ENCODE peak calls at places on chromosome 10, in eight cellular contexts. V, U, F, A, R, Y, D and K are unnamed samples.

GRCh38 chr10:131891929-131892816 is 8.6 kb upstream of the PPP2R2D start:
- DNase-seq in V (peak; percentile 68), A (no peak), D (no peak), U (no peak), R (no peak), F (no peak), Y (no peak), K (no peak)

GRCh38 chr10:129332476-129332875 is 134.6 kb upstream of the MGMT start:
- DNase-seq in U (no peak), F (no peak), Y (no peak), R (peak; percentile 90), V (no peak), A (peak; percentile 6), D (no peak), K (no peak)

GRCh38 chr10:50316695-50317648 is 65.7 kb upstream of the ASAH2 start:
- DNase-seq in V (no peak), F (no peak), D (no peak), A (no peak), U (no peak), Y (no peak), R (no peak), K (no peak)

GRCh38 chr10:94131885-94132284 is 138.2 kb downstream of the PLCE1 start:
- DNase-seq in F (no peak), V (no peak), Y (no peak), R (no peak), U (no peak), D (no peak), A (no peak), K (no peak)

GRCh38 chr10:114043532-114044250 is at the start of gene ADRB1:
- DNase-seq in D (peak; percentile 75), R (peak; percentile 87), V (peak; percentile 89), U (peak; percentile 98), Y (no peak), A (peak; percentile 53), F (peak; percentile 61), K (peak; percentile 87)

GRCh38 chr10:63421591-63421990 is 44.2 kb downstream of the JMJD1C start:
- DNase-seq in F (no peak), D (peak; percentile 18), U (no peak), V (no peak), A (no peak), R (no peak), Y (no peak), K (no peak)

GRCh38 chr10:62573929-62574328 is 199.8 kb downstream of the ZNF365 start:
- DNase-seq in F (no peak), A (no peak), U (no peak), D (no peak), R (no peak), V (no peak), Y (no peak), K (no peak)

GRCh38 chr10:72557362-72557761 is 68.5 kb downstream of the MICU1 start:
- DNase-seq in U (no peak), V (no peak), Y (no peak), A (no peak), F (no peak), R (no peak), D (no peak), K (no peak)

GRCh38 chr10:50464004-50464409 is 159.7 kb downstream of the SGMS1 start:
- DNase-seq in Y (no peak), R (no peak), A (no peak), U (no peak), V (no peak), D (no peak), F (no peak), K (no peak)

GRCh38 chr10:24202181-24202570 is 6.8 kb upstream of the KIAA1217 start:
- DNase-seq in F (no peak), V (no peak), R (peak; percentile 79), Y (no peak), A (no peak), U (peak; percentile 22), D (no peak), K (no peak)

GRCh38 chr10:126921974-126922525 is 16.8 kb downstream of the DOCK1 start:
- DNase-seq in Y (no peak), A (peak; percentile 29), F (no peak), D (no peak), R (no peak), U (no peak), V (no peak), K (no peak)

GRCh38 chr10:27865221-27865635 is 119.6 kb upstream of the MKX start:
- DNase-seq in U (no peak), V (no peak), A (peak; percentile 7), R (no peak), Y (no peak), D (no peak), F (no peak), K (no peak)

GRCh38 chr10:2928219-2928840 is 139.0 kb upstream of the PFKP start:
- DNase-seq in V (no peak), R (peak; percentile 90), Y (no peak), A (peak; percentile 51), D (peak; percentile 81), F (peak; percentile 67), U (peak; percentile 73), K (peak; percentile 74)

GRCh38 chr10:128526793-128527375 is 400.7 kb upstream of the MKI67 start:
- DNase-seq in Y (no peak), F (no peak), A (no peak), U (no peak), V (no peak), R (no peak), D (no peak), K (no peak)

GRCh38 chr10:31977440-31978157 is 49.0 kb upstream of the ARHGAP12 start:
- DNase-seq in R (no peak), F (no peak), U (no peak), A (no peak), V (no peak), D (no peak), Y (no peak), K (no peak)

GRCh38 chr10:131891196-131891928 is 9.4 kb upstream of the PPP2R2D start:
- DNase-seq in R (peak; percentile 62), Y (no peak), U (no peak), D (no peak), A (no peak), F (no peak), V (peak; percentile 69), K (no peak)

GRCh38 chr10:103491729-103492364 is 1.7 kb upstream of the NEURL1 start:
- DNase-seq in Y (no peak), D (no peak), U (no peak), R (no peak), V (no peak), F (no peak), A (peak; percentile 44), K (no peak)

GRCh38 chr10:124242365-124242764 is 149.0 kb upstream of the CHST15 start:
- DNase-seq in U (no peak), A (no peak), D (no peak), F (no peak), V (no peak), R (no peak), Y (no peak), K (peak; percentile 9)

GRCh38 chr10:604716-605631 is 84.5 kb downstream of the DIP2C start:
- DNase-seq in D (no peak), A (no peak), Y (no peak), U (no peak), F (no peak), V (no peak), R (no peak), K (no peak)

GRCh38 chr10:77267703-77268630 is 369.6 kb downstream of the KCNMA1 start:
- DNase-seq in Y (no peak), F (no peak), R (no peak), U (no peak), V (no peak), D (no peak), A (no peak), K (no peak)
- TF ChIP-seq POLR2AphosphoS5 in Y (no peak), F (no peak), R (no peak), U (no peak), V (no peak), D (no peak), A (no peak), K (no peak)

DNA sequence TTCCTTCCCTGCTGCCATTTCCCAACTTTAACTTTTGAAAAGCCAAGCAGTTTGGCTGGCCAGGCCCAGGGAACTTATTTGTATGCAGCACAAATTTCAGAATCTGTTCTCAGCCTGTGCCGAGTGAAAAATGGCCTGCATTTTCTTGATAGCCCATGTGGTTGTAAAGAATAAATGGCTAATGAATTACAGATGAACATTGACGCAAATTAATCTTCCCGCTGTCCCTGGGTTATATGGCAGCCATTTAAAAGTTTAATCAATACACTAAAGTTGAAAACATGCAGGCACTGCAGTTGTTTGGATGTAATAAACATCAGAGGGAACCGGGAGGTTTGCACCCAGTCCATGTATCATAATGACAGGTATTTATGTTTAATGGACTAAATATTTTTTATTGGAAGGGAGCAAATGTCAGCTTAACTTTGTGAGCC is 1092.4 kb downstream of the LRMDA start:
- DNase-seq in R (no peak), F (no peak), D (no peak), A (no peak), V (no peak), Y (no peak), U (no peak), K (no peak)
- TF ChIP-seq POLR2AphosphoS5 in R (no peak), F (no peak), D (no peak), A (no peak), V (no peak), Y (no peak), U (peak; percentile 28), K (no peak)

GRCh38 chr10:5551531-5552375 is 27.0 kb downstream of the CALML3 start:
- DNase-seq in F (no peak), D (no peak), R (no peak), A (no peak), V (peak; percentile 43), U (no peak), Y (no peak), K (no peak)
- TF ChIP-seq POLR2AphosphoS5 in F (no peak), D (no peak), R (no peak), A (no peak), V (no peak), U (no peak), Y (no peak), K (no peak)

GRCh38 chr10:107450056-107450455 is 285.6 kb upstream of the SORCS1 start:
- DNase-seq in V (no peak), R (no peak), F (no peak), D (no peak), U (no peak), A (no peak), Y (no peak), K (no peak)
- TF ChIP-seq POLR2AphosphoS5 in V (no peak), R (no peak), F (no peak), D (no peak), U (no peak), A (no peak), Y (no peak), K (no peak)

DNA sequence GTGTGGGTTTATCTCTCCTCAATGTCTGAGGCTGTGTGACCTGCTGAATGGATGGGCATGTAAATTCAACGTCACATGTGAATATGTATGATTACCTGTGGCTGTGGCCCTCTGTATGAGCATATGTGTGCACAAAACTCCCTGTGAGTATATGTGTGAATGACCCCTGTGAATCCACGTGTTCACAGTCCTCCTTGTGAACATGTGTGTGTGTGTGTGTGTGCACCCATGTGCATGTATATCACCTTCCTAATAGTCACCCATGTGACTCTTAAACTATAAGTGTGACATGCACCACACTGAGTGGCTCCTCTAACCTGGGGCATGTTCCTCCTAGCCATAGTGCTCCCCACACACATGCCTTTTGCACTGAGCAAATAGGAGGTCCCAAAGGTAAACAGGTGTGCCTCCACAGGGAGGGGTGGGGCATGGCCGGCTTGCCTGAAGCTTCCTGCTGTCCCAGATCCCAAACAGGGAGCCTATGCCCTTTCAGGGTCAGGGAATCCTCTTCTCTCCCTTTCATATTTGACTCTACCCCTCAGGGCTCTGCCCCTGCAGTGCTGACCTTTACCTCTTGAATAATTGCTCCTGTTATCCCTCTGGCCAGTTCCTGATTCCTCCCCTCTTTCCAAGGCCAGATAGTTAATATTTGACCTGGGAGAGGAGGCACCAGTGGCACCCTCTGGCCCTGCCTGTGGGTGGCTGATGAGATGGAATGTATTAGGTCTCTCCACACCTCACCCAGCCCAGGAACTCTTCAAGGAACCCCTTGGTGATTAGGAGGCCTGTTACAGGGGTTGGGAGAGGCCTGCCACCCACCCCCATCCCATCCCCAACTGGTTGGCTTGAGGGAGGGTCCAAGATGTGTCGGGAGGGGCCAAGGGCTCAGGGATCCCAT is 1.9 kb downstream of the SEMA4G start:
- DNase-seq in A (no peak), Y (no peak), U (no peak), V (peak; percentile 29), R (no peak), F (no peak), D (no peak), K (peak; percentile 51)
- TF ChIP-seq POLR2AphosphoS5 in A (no peak), Y (no peak), U (no peak), V (no peak), R (no peak), F (no peak), D (no peak), K (no peak)